ENCODE peak calls at places on chromosomes 3 and 15, in ten cellular contexts. S, Y, P, X, Q, B, M, C, E and K are unnamed samples. For H3K36me3, the result is how much of the 10 kb centered on the place peaks cover.

GRCh38 chr3:178060406-178060805 is 475.8 kb upstream of the KCNMB2 start:
- DNase-seq in S (no peak), Y (no peak), P (no peak), X (no peak), Q (peak), B (no peak), M (no peak), C (no peak), E (peak), K (no peak)

GRCh38 chr3:161149529-161149928 is 44.4 kb upstream of the B3GALNT1 start:
- DNase-seq in S (no peak), Y (no peak), P (no peak), X (no peak), Q (no peak), B (no peak), M (no peak), C (no peak), E (no peak), K (no peak)

GRCh38 chr15:70569718-70570231 is 193.6 kb downstream of the UACA start:
- DNase-seq in S (no peak), Y (no peak), P (no peak), X (no peak), Q (no peak), B (peak), M (no peak), C (no peak), E (no peak), K (no peak)

GRCh38 chr3:129050556-129051295 is 9.9 kb upstream of the GP9 start:
- DNase-seq in S (peak), Y (peak), P (no peak), X (no peak), Q (no peak), B (no peak), M (no peak), C (no peak), E (no peak), K (no peak)

GRCh38 chr15:34620814-34621213 is 37.4 kb upstream of the GOLGA8B start:
- DNase-seq in S (no peak), Y (no peak), P (no peak), X (peak), Q (no peak), B (no peak), M (no peak), C (no peak), E (no peak), K (peak)

GRCh38 chr15:48447657-48448056 is 116.4 kb downstream of the DUT start:
- DNase-seq in S (no peak), Y (no peak), P (no peak), X (peak), Q (no peak), B (no peak), M (no peak), C (no peak), E (peak), K (peak)

GRCh38 chr3:66392966-66393485 is 107.8 kb downstream of the LRIG1 start:
- DNase-seq in S (no peak), Y (no peak), P (no peak), X (no peak), Q (no peak), B (no peak), M (no peak), C (no peak), E (no peak), K (no peak)

GRCh38 chr3:9351709-9352126 is 11.1 kb upstream of the THUMPD3 start:
- DNase-seq in S (no peak), Y (no peak), P (no peak), X (no peak), Q (no peak), B (peak), M (no peak), C (no peak), E (no peak), K (no peak)

GRCh38 chr15:43509002-43509922 is 8.1 kb upstream of the MAP1A start:
- DNase-seq in S (no peak), Y (no peak), P (no peak), X (no peak), Q (no peak), B (no peak), M (no peak), C (no peak), E (peak), K (no peak)

GRCh38 chr3:115835946-115836345 is 212.6 kb downstream of the GAP43 start:
- DNase-seq in S (no peak), Y (no peak), P (no peak), X (no peak), Q (no peak), B (no peak), M (no peak), C (no peak), E (no peak), K (no peak)

GRCh38 chr3:65170357-65171090 is 482.7 kb upstream of the ADAMTS9 start:
- DNase-seq in S (peak), Y (peak), P (no peak), X (peak), Q (peak), B (no peak), M (peak), C (peak), E (peak), K (peak)

GRCh38 chr15:47374222-47374621 is 343.1 kb upstream of the SEMA6D start:
- DNase-seq in S (no peak), Y (no peak), P (no peak), X (peak), Q (no peak), B (no peak), M (no peak), C (peak), E (peak), K (peak)

GRCh38 chr3:179961081-179962078 is 75.4 kb downstream of the PEX5L start:
- DNase-seq in S (no peak), Y (no peak), P (no peak), X (no peak), Q (no peak), B (no peak), M (no peak), C (no peak), E (no peak), K (no peak)

GRCh38 chr3:139695007-139695406 is 17.2 kb upstream of the NMNAT3 start:
- DNase-seq in S (no peak), Y (no peak), P (no peak), X (no peak), Q (no peak), B (no peak), M (no peak), C (no peak), E (no peak), K (no peak)

GRCh38 chr3:152320201-152320617 is 51.5 kb downstream of the MBNL1 start:
- DNase-seq in S (no peak), Y (no peak), P (peak), X (peak), Q (no peak), B (no peak), M (no peak), C (no peak), E (peak), K (peak)

GRCh38 chr3:180102134-180102533 is 65.4 kb upstream of the PEX5L start:
- DNase-seq in S (peak), Y (no peak), P (no peak), X (no peak), Q (no peak), B (no peak), M (no peak), C (peak), E (no peak), K (no peak)

GRCh38 chr3:69241769-69242168 is 119.4 kb upstream of the LMOD3 start:
- DNase-seq in S (no peak), Y (no peak), P (no peak), X (no peak), Q (no peak), B (no peak), M (no peak), C (no peak), E (no peak), K (no peak)

GRCh38 chr15:75024102-75024636 is 779 bp downstream of the PPCDC start:
- DNase-seq in S (no peak), Y (no peak), P (no peak), X (peak), Q (no peak), B (no peak), M (no peak), C (peak), E (peak), K (peak)

GRCh38 chr3:180179562-180179961 is 142.8 kb upstream of the PEX5L start:
- DNase-seq in S (no peak), Y (no peak), P (no peak), X (no peak), Q (no peak), B (no peak), M (no peak), C (peak), E (no peak), K (no peak)

GRCh38 chr3:13013595-13013993 is 59.6 kb downstream of the IQSEC1 start:
- DNase-seq in S (no peak), Y (no peak), P (no peak), X (no peak), Q (no peak), B (no peak), M (no peak), C (no peak), E (no peak), K (no peak)

GRCh38 chr3:61250784-61251173 is 473 bp downstream of the FHIT start:
- DNase-seq in S (no peak), Y (no peak), P (peak), X (no peak), Q (peak), B (peak), M (peak), C (no peak), E (peak), K (peak)

GRCh38 chr3:54324069-54324468 is 201.7 kb downstream of the CACNA2D3 start:
- DNase-seq in S (no peak), Y (no peak), P (no peak), X (no peak), Q (no peak), B (no peak), M (no peak), C (no peak), E (no peak), K (no peak)

GRCh38 chr15:71259866-71260265 is 144.6 kb downstream of the THSD4 start:
- DNase-seq in S (no peak), Y (no peak), P (no peak), X (no peak), Q (no peak), B (no peak), M (no peak), C (no peak), E (no peak), K (no peak)

GRCh38 chr3:119220970-119221667 is 19.6 kb downstream of the B4GALT4 start:
- DNase-seq in S (no peak), Y (no peak), P (no peak), X (no peak), Q (no peak), B (no peak), M (no peak), C (no peak), E (no peak), K (no peak)

GRCh38 chr3:119222400-119222799 is 18.3 kb downstream of the B4GALT4 start:
- DNase-seq in S (no peak), Y (no peak), P (no peak), X (no peak), Q (no peak), B (no peak), M (no peak), C (no peak), E (no peak), K (no peak)

GRCh38 chr3:119219069-119219468 is 21.6 kb downstream of the B4GALT4 start:
- DNase-seq in S (no peak), Y (no peak), P (no peak), X (no peak), Q (no peak), B (no peak), M (no peak), C (peak), E (no peak), K (no peak)

GRCh38 chr3:119221779-119222320 is 18.8 kb downstream of the B4GALT4 start:
- DNase-seq in S (no peak), Y (no peak), P (no peak), X (no peak), Q (no peak), B (no peak), M (no peak), C (no peak), E (peak), K (no peak)

GRCh38 chr3:119220198-119220597 is 20.5 kb downstream of the B4GALT4 start:
- DNase-seq in S (no peak), Y (no peak), P (no peak), X (no peak), Q (no peak), B (no peak), M (no peak), C (no peak), E (no peak), K (no peak)
- H3K27ac ChIP-seq in S (no peak), Y (no peak), P (no peak), X (no peak), Q (peak), B (no peak), M (no peak), C (no peak), E (no peak), K (no peak)

GRCh38 chr3:15081960-15082664 is 16.8 kb downstream of the RBSN start:
- DNase-seq in S (peak), Y (no peak), P (no peak), X (no peak), Q (no peak), B (no peak), M (no peak), C (no peak), E (peak), K (no peak)
- H3K36me3 ChIP-seq in S (half or more), Y (under half), P (half or more), X (under half), Q (under half), B (under half), M (under half), C (half or more), E (half or more), K (half or more)

DNA sequence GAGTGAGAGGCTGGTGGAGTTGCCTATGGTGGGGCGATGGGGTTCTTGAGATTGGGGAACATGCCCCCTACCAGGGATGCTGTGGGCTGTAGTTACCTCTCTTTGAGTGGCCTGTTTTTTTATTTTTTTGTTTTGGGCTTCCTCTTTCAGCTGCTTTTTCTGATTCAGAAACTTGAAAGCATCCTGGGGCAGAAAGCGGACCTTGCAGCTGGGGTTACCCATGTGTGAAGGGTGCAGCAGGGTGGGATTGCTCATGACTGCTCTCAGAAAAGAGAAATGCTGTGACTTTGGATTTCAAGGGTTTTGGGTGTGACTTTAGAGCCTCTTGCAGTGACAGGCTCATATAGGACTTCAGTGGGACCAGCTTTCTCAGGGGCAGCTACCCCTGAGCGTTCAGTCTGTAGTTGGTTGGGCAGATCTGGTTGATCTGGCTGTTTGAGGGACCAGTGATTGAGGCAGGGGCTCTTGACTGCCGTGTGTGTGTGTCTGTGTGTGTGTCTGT is 1.8 kb downstream of the LIMD1 start:
- DNase-seq in S (peak), Y (peak), P (no peak), X (no peak), Q (peak), B (no peak), M (no peak), C (no peak), E (no peak), K (no peak)
- H3K27ac ChIP-seq in S (peak), Y (peak), P (no peak), X (no peak), Q (no peak), B (no peak), M (peak), C (no peak), E (no peak), K (no peak)

GRCh38 chr3:47410801-47411646 is 30.2 kb downstream of the PTPN23 start:
- DNase-seq in S (no peak), Y (no peak), P (no peak), X (no peak), Q (no peak), B (no peak), M (no peak), C (no peak), E (no peak), K (no peak)

GRCh38 chr3:47411696-47412452 is 31.1 kb downstream of the PTPN23 start:
- DNase-seq in S (no peak), Y (no peak), P (no peak), X (no peak), Q (no peak), B (no peak), M (no peak), C (no peak), E (no peak), K (no peak)

GRCh38 chr3:47409284-47409683 is 28.5 kb downstream of the PTPN23 start:
- DNase-seq in S (no peak), Y (no peak), P (no peak), X (no peak), Q (no peak), B (no peak), M (no peak), C (no peak), E (no peak), K (no peak)

GRCh38 chr3:47409688-47410416 is 29.0 kb downstream of the PTPN23 start:
- DNase-seq in S (no peak), Y (no peak), P (no peak), X (no peak), Q (no peak), B (no peak), M (no peak), C (no peak), E (no peak), K (no peak)

GRCh38 chr3:47410417-47410720 is 29.5 kb downstream of the PTPN23 start:
- DNase-seq in S (no peak), Y (no peak), P (no peak), X (no peak), Q (no peak), B (no peak), M (no peak), C (no peak), E (no peak), K (no peak)
- H3K36me3 ChIP-seq in S (half or more), Y (under half), P (half or more), X (half or more), Q (under half), B (under half), M (under half), C (under half), E (under half), K (under half)

DNA sequence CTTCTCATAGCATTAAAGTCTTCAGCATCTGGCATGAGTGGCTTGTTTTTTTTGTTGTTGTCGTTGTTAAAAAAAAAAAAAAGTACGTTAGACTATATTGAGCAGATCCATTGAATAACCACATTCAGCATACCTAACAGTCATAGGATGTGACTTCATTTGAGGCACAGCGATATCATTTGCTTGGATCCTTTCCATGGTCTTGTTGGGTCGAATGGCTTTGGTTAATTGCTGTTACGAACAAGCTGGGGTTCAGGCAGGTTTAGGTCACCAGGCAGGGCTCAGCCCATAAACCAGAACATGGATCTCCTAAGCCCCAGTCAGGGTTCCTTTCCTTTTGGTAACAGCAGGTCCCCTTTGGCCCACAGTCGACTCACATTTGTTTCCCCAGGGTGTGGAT is 76.2 kb downstream of the POLR2M start:
- DNase-seq in S (no peak), Y (no peak), P (no peak), X (no peak), Q (no peak), B (no peak), M (no peak), C (no peak), E (peak), K (no peak)
- H3K27ac ChIP-seq in S (no peak), Y (no peak), P (no peak), X (no peak), Q (no peak), B (no peak), M (no peak), C (no peak), E (peak), K (no peak)

GRCh38 chr3:29255854-29256696 is 24.8 kb upstream of the RBMS3 start:
- DNase-seq in S (no peak), Y (no peak), P (no peak), X (no peak), Q (no peak), B (no peak), M (no peak), C (no peak), E (peak), K (no peak)
- H3K36me3 ChIP-seq in S (under half), Y (under half), P (under half), X (under half), Q (under half), B (under half), M (under half), C (under half), E (under half), K (under half)

DNA sequence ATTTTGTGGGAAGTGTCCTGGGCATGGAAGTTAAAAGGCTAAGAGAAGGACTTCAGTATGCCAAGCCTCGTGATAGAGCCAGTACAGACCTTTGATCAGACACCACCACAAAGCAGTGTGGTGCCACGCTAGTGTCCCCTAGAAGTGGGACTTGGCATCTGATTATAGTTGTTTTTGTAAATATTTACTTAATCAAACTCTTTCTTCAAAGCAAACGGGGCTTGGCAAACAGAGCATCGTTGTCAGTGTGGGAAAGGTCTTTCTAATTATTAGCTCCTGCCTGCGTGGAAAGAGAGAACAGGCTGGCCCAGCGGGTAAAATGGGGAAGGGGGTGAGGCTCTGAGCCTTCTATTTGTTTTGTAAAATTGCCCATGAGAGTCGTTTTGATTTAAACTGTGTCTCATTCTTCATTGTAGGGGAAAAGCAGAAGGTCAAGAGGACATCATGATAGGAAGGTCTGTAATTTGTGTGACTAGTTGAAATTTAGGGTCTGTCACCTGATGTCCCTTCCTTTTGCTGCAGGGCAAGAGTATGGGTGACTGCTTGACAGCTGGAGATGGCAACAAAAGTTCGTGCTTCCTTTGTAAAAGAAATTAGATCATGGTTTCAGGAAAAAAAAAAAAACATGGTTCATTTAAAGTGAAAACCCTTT is 105.0 kb downstream of the IQCH start:
- DNase-seq in S (no peak), Y (no peak), P (no peak), X (no peak), Q (no peak), B (no peak), M (no peak), C (no peak), E (no peak), K (no peak)
- H3K27ac ChIP-seq in S (no peak), Y (no peak), P (no peak), X (no peak), Q (no peak), B (no peak), M (peak), C (no peak), E (no peak), K (no peak)

GRCh38 chr3:194440756-194441155 is 41.7 kb upstream of the GP5 start:
- DNase-seq in S (no peak), Y (no peak), P (no peak), X (no peak), Q (no peak), B (no peak), M (no peak), C (no peak), E (no peak), K (no peak)
- H3K36me3 ChIP-seq in S (half or more), Y (under half), P (half or more), X (under half), Q (under half), B (half or more), M (under half), C (half or more), E (half or more), K (half or more)